ENCODE peak calls at places on chromosomes 16 and 17, in eight cellular contexts. S is nucleus accumbens; C is RWPE1; F is anterior cingulate cortex; B is GM13976; L is foreskin fibroblast; V is activated CD4-positive, alpha-beta memory T cell treated with anti-CD3 and anti-CD28 coated beads, Interleukin-2, amount 10 ng/mL, durations not matched to agents 7 days and 5 days; X is T-helper 9 cell. H is an unnamed sample.

GRCh38 chr16:24537474-24538337 is 1.7 kb upstream of the RBBP6 start:
- DNase-seq in S (no peak), C (no peak), F (no peak), B (no peak), L (no peak), V (no peak), X (no peak), H (no peak)

GRCh38 chr17:67477687-67478086 is 100.6 kb downstream of the PITPNC1 start:
- DNase-seq in S (no peak), C (peak; percentile 41), F (no peak), B (no peak), L (peak; percentile 74), V (peak; percentile 62), X (peak; percentile 23), H (no peak)

GRCh38 chr16:81493755-81494433 is 49.3 kb downstream of the CMIP start:
- DNase-seq in S (no peak), C (peak; percentile 93), F (no peak), B (no peak), L (peak; percentile 95), V (no peak), X (no peak), H (peak; percentile 93)

GRCh38 chr17:79041723-79042420 is 17.9 kb downstream of the C1QTNF1 start:
- DNase-seq in S (no peak), C (no peak), F (no peak), B (no peak), L (no peak), V (no peak), X (no peak), H (no peak)

GRCh38 chr16:65745-66144 is 6.7 kb downstream of the RHBDF1 start:
- DNase-seq in S (peak; percentile 74), C (peak; percentile 70), F (peak; percentile 83), B (peak; percentile 92), L (peak; percentile 66), V (peak; percentile 89), X (peak; percentile 74), H (peak; percentile 94)

GRCh38 chr16:85777583-85778310 is 21.6 kb downstream of the EMC8 start:
- DNase-seq in S (no peak), C (peak; percentile 68), F (no peak), B (no peak), L (peak; percentile 25), V (no peak), X (no peak), H (peak; percentile 40)

GRCh38 chr17:20105539-20106291 is 96.6 kb downstream of the SPECC1 start:
- DNase-seq in S (no peak), C (no peak), F (no peak), B (no peak), L (no peak), V (no peak), X (no peak), H (no peak)

GRCh38 chr16:81996664-81997529 is 14.4 kb downstream of the SDR42E1 start:
- DNase-seq in S (no peak), C (peak; percentile 69), F (no peak), B (no peak), L (peak; percentile 56), V (no peak), X (no peak), H (peak; percentile 49)

GRCh38 chr17:35627417-35627816 is 40.3 kb downstream of the AP2B1 start:
- DNase-seq in S (no peak), C (no peak), F (no peak), B (no peak), L (no peak), V (no peak), X (no peak), H (no peak)

GRCh38 chr17:13429201-13429600 is 172.5 kb downstream of the HS3ST3A1 start:
- DNase-seq in S (no peak), C (no peak), F (no peak), B (no peak), L (peak; percentile 95), V (no peak), X (no peak), H (no peak)

GRCh38 chr16:65377131-65377649 is 255.3 kb upstream of the CDH11 start:
- DNase-seq in S (no peak), C (no peak), F (no peak), B (no peak), L (peak; percentile 23), V (no peak), X (no peak), H (no peak)

GRCh38 chr16:14635394-14636145 is 2.8 kb downstream of the BFAR start:
- DNase-seq in S (no peak), C (no peak), F (no peak), B (no peak), L (no peak), V (no peak), X (no peak), H (no peak)

GRCh38 chr17:66304304-66305174 is 2.1 kb downstream of the PRKCA start:
- DNase-seq in S (no peak), C (no peak), F (no peak), B (no peak), L (no peak), V (peak; percentile 39), X (peak; percentile 11), H (peak; percentile 58)